ENCODE peak calls at places on chromosomes 7 and 10, in eight cellular contexts. D is ovary, V is adipocyte, C is AG10803, P is heart right ventricle, Y is fibroblast of pulmonary artery, K is tibial artery, U is OCI-LY7. F is an unnamed sample.

GRCh38 chr10:113499066-113499465 is 53.8 kb upstream of the HABP2 start:
- DNase-seq in K (no peak), P (no peak), V (peak; percentile 41), Y (no peak), C (peak; percentile 70), D (no peak), U (no peak), F (no peak)

GRCh38 chr7:96596120-96596826 is 113.4 kb downstream of the SEM1 start:
- DNase-seq in D (no peak), P (no peak), V (peak; percentile 7), U (no peak), K (no peak), C (peak; percentile 13), Y (peak; percentile 2), F (peak; percentile 19)

GRCh38 chr10:71399946-71400345 is 3.2 kb downstream of the CDH23 start:
- DNase-seq in D (no peak), U (no peak), K (no peak), V (no peak), P (no peak), C (no peak), Y (no peak), F (no peak)

GRCh38 chr10:103127241-103127640 is 65.8 kb downstream of the NT5C2 start:
- DNase-seq in Y (no peak), P (no peak), V (peak; percentile 70), K (no peak), U (no peak), D (no peak), C (peak; percentile 51), F (no peak)

GRCh38 chr7:33986951-33987948 is 81.9 kb downstream of the BMPER start:
- DNase-seq in P (no peak), K (peak; percentile 32), D (no peak), Y (peak; percentile 97), V (peak; percentile 94), C (peak; percentile 100), U (no peak), F (no peak)

GRCh38 chr7:101453617-101454016 is 90.9 kb downstream of the COL26A1 start:
- DNase-seq in C (peak; percentile 51), D (no peak), K (no peak), P (no peak), Y (no peak), V (peak; percentile 17), U (no peak), F (no peak)

GRCh38 chr7:14596421-14596820 is 306.1 kb downstream of the DGKB start:
- DNase-seq in Y (peak; percentile 1), D (no peak), U (no peak), P (no peak), K (no peak), V (peak; percentile 37), C (peak; percentile 35), F (no peak)

GRCh38 chr7:157409149-157409752 is 72.4 kb downstream of the DNAJB6 start:
- DNase-seq in D (no peak), V (no peak), K (no peak), U (no peak), C (no peak), Y (peak; percentile 60), P (peak; percentile 2), F (no peak)

GRCh38 chr7:374706-375490 is 84.9 kb downstream of the FOXL3 start:
- DNase-seq in K (no peak), C (no peak), P (no peak), V (no peak), Y (no peak), D (peak; percentile 26), U (no peak), F (no peak)

GRCh38 chr7:35831208-35831607 is 30.4 kb downstream of the SEPTIN7 start:
- DNase-seq in K (no peak), V (peak; percentile 52), U (no peak), P (no peak), D (no peak), Y (peak; percentile 41), C (peak; percentile 65), F (no peak)

GRCh38 chr7:80412842-80413241 is 99.0 kb downstream of the GNAT3 start:
- DNase-seq in P (no peak), V (peak; percentile 22), C (peak; percentile 56), D (no peak), K (no peak), Y (peak; percentile 24), U (no peak), F (no peak)

GRCh38 chr10:13632407-13632806 is 45.6 kb downstream of the PRPF18 start:
- DNase-seq in C (no peak), Y (no peak), K (no peak), V (no peak), D (no peak), P (no peak), U (no peak), F (no peak)

GRCh38 chr7:47198159-47198558 is 383.8 kb downstream of the TNS3 start:
- DNase-seq in V (no peak), U (no peak), K (no peak), P (no peak), Y (no peak), C (no peak), D (no peak), F (no peak)

GRCh38 chr7:134891262-134892001 is 94.9 kb upstream of the AGBL3 start:
- DNase-seq in Y (peak; percentile 99), K (peak; percentile 90), P (peak; percentile 74), V (peak; percentile 90), C (peak; percentile 93), U (no peak), D (peak; percentile 86), F (no peak)

GRCh38 chr7:95238252-95238938 is 85.9 kb downstream of the PON1 start:
- DNase-seq in U (no peak), P (no peak), C (peak; percentile 1), K (no peak), D (no peak), V (no peak), Y (no peak), F (no peak)

GRCh38 chr7:83347836-83348482 is 185.3 kb upstream of the PCLO start:
- DNase-seq in P (no peak), V (peak; percentile 75), C (peak; percentile 44), K (no peak), Y (peak; percentile 74), U (no peak), D (no peak), F (no peak)

GRCh38 chr7:92633211-92633906 is 43.2 kb upstream of the FAM133B start:
- DNase-seq in K (peak; percentile 28), Y (peak; percentile 94), U (no peak), V (peak; percentile 86), C (peak; percentile 95), P (no peak), D (no peak), F (peak; percentile 56)

DNA sequence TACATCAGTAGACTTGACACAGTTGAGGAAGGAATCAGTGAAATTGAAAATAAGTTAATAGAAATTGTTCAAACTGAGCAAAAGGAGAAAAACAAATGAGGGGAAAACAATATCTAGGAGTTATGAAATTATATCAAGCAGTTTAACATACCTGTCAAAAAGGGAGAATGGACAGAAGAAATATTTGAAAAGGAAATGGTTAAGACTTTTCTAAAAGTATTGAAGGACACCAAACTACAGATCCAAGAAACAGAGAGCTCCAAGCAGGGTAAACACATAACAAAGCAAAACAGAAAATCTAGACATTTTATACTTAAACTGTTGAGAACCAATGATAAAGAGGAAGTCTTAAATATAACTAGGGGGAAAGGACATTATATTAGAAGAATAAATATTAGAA is 8.6 kb upstream of the GIMAP5 start:
- DNase-seq in C (no peak), P (no peak), K (no peak), Y (no peak), D (no peak), V (no peak), U (no peak), F (no peak)
- H3K4me3 ChIP-seq in C (no peak overlapping the region), P (no peak overlapping the region), K (no peak overlapping the region), Y (no peak overlapping the region), D (no peak overlapping the region), V (no peak overlapping the region), U (no peak overlapping the region), F (no peak overlapping the region)

DNA sequence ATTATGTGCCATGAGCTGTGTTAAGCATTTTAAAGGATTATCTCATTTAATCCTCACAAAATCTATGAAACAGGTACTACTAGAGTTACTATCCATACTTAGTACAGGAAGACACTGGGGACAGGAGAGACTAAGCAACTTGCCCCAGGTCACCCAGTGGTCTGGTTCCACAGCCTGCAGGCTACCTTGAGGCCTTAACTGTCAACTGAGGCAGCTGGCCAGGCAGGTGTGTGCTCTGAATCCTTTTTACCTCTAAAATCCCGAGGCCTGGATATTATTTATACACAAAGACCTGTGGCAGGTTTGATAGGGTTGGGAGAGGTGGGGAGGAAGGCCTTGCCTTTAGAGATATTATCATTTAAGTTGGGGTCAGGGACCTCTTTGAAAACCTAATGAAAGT is 3.1 kb downstream of the ZNF777 start:
- DNase-seq in U (no peak), Y (no peak), D (no peak), C (no peak), V (no peak), P (no peak), K (no peak), F (no peak)
- H3K4me3 ChIP-seq in U (no peak overlapping the region), Y (no peak overlapping the region), D (no peak overlapping the region), C (no peak overlapping the region), V (no peak overlapping the region), P (no peak overlapping the region), K (no peak overlapping the region), F (no peak overlapping the region)

DNA sequence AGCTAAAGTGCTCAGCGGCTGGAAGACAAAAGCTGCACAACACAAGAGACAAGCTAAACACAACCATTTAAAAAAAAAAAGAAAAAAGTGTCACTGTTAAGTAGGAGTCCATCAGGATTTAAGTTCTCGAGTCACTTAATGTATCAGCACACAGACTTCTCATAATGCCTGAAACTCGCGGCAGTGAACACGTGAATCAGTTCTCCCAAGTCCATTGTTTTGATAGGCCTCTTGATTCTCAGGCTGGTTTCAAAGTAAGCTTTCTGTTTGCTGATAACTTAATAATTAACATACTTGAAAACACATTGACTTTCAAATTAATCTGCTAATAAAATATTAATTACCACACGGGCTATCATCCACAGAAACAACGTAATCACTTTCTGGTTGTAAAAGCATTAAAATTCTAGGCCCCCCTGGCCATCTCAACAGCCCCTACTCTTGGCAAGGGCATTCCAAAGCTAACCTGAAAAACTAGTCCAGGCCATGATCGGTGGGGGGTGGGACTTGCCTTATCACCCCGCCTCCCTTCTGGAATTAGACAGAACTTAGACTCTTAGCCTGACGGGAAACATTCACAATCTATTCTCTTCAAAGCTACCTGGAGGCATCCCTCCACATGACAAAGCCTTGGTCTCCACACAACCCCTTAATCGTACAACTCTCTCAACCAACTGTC is 129.0 kb downstream of the DIP2C start:
- DNase-seq in C (no peak), K (no peak), U (no peak), V (no peak), Y (no peak), P (no peak), D (no peak), F (no peak)
- H3K4me3 ChIP-seq in C (no peak overlapping the region), K (no peak overlapping the region), U (no peak overlapping the region), V (no peak overlapping the region), Y (no peak overlapping the region), P (no peak overlapping the region), D (no peak overlapping the region), F (no peak overlapping the region)

DNA sequence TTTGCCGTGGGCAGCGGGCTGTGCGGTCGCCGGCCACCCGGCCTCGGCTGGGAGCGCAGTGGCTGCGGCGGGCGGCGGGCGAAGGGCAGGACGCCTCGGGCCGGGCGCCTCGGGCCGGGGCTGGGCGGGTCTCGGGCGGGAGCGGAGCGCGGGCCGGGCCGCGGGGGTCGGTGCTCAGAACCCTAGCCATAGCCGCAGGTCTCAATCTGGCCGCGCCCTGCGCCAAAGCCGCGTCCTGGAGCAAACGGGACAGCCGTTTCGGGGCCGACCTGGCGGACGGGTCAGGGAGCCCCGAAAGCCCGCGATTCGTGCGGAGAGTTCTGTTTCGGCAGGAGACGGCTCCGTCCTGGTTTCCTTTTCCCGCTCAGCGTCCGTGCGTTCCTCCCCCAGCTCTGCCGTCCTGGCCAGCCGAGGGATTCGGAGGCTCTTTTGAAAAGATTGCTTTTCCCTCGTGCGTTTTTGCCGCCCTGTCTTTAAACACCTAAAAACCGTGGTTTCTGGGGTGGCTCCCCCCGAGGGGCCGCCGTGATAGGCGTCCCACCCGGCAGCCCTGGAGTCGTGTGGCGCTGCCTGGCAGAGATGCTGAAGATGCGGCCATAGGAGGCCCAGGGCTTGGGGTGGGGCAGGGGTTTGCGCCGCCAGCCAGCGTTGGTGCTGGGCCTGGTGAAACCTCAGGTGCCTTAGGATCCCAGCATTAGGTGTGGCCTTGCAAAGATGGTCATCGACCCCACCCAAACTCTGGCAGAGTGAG is 727 bp downstream of the RET start:
- DNase-seq in K (no peak), V (peak; percentile 8), D (no peak), Y (no peak), U (no peak), C (no peak), P (no peak), F (no peak)
- H3K4me3 ChIP-seq in K (peak overlapping the region; percentile 35), V (peak overlapping the region; percentile 41), D (peak overlapping the region; percentile 24), Y (no peak overlapping the region), U (no peak overlapping the region), C (peak overlapping the region; percentile 17), P (peak overlapping the region; percentile 63), F (no peak overlapping the region)